ENCODE peak calls at places on chromosomes 5 and 9, in nine cellular contexts. One of them, this sample, is unnamed.

GRCh38 chr9:86099695-86100364 is 472 bp upstream of the GOLM1 start:
- DNase-seq in suprapubic skin: no peak
- DNase-seq in transverse colon: peak
- DNase-seq in tibial nerve: peak
- DNase-seq in right lobe of liver: no peak
- DNase-seq in heart left ventricle: peak
- DNase-seq in prostate gland: peak
- DNase-seq in ovary: peak
- DNase-seq in thyroid gland: peak
- DNase-seq in this sample: no peak

GRCh38 chr9:135924628-135925338 is 17.4 kb upstream of the CAMSAP1 start:
- DNase-seq in suprapubic skin: peak
- DNase-seq in transverse colon: no peak
- DNase-seq in tibial nerve: no peak
- DNase-seq in right lobe of liver: peak
- DNase-seq in heart left ventricle: no peak
- DNase-seq in prostate gland: no peak
- DNase-seq in ovary: no peak
- DNase-seq in thyroid gland: no peak
- DNase-seq in this sample: no peak

GRCh38 chr5:131944700-131945550 is 538 bp downstream of the MEIKIN start:
- DNase-seq in suprapubic skin: no peak
- DNase-seq in transverse colon: no peak
- DNase-seq in tibial nerve: no peak
- DNase-seq in right lobe of liver: no peak
- DNase-seq in heart left ventricle: no peak
- DNase-seq in prostate gland: no peak
- DNase-seq in ovary: no peak
- DNase-seq in thyroid gland: no peak
- DNase-seq in this sample: no peak

GRCh38 chr5:82018462-82018861 is 46.6 kb downstream of the ATG10 start:
- DNase-seq in suprapubic skin: no peak
- DNase-seq in transverse colon: no peak
- DNase-seq in tibial nerve: no peak
- DNase-seq in right lobe of liver: no peak
- DNase-seq in heart left ventricle: peak
- DNase-seq in prostate gland: no peak
- DNase-seq in ovary: no peak
- DNase-seq in thyroid gland: no peak
- DNase-seq in this sample: no peak

GRCh38 chr5:151605559-151605958 is 14.4 kb upstream of the FAT2 start:
- DNase-seq in suprapubic skin: no peak
- DNase-seq in transverse colon: no peak
- DNase-seq in tibial nerve: no peak
- DNase-seq in right lobe of liver: no peak
- DNase-seq in heart left ventricle: no peak
- DNase-seq in prostate gland: no peak
- DNase-seq in ovary: no peak
- DNase-seq in thyroid gland: no peak
- DNase-seq in this sample: no peak

GRCh38 chr9:120767451-120767850 is 25.8 kb downstream of the FBXW2 start:
- DNase-seq in suprapubic skin: no peak
- DNase-seq in transverse colon: no peak
- DNase-seq in tibial nerve: no peak
- DNase-seq in right lobe of liver: no peak
- DNase-seq in heart left ventricle: no peak
- DNase-seq in prostate gland: no peak
- DNase-seq in ovary: no peak
- DNase-seq in thyroid gland: peak
- DNase-seq in this sample: no peak

GRCh38 chr9:3760031-3760430 is 234.2 kb upstream of the RFX3 start:
- DNase-seq in suprapubic skin: no peak
- DNase-seq in transverse colon: no peak
- DNase-seq in tibial nerve: no peak
- DNase-seq in right lobe of liver: no peak
- DNase-seq in heart left ventricle: no peak
- DNase-seq in prostate gland: peak
- DNase-seq in ovary: no peak
- DNase-seq in thyroid gland: no peak
- DNase-seq in this sample: no peak

GRCh38 chr9:100679834-100680233 is 102.0 kb downstream of the CAVIN4 start:
- DNase-seq in suprapubic skin: no peak
- DNase-seq in transverse colon: no peak
- DNase-seq in tibial nerve: no peak
- DNase-seq in right lobe of liver: no peak
- DNase-seq in heart left ventricle: no peak
- DNase-seq in prostate gland: no peak
- DNase-seq in ovary: no peak
- DNase-seq in thyroid gland: no peak
- DNase-seq in this sample: no peak

GRCh38 chr5:154520861-154521453 is 42.9 kb upstream of the HAND1 start:
- DNase-seq in suprapubic skin: no peak
- DNase-seq in transverse colon: peak
- DNase-seq in tibial nerve: no peak
- DNase-seq in right lobe of liver: no peak
- DNase-seq in heart left ventricle: no peak
- DNase-seq in prostate gland: no peak
- DNase-seq in ovary: no peak
- DNase-seq in thyroid gland: peak
- DNase-seq in this sample: no peak

GRCh38 chr9:79600466-79600865 is 28.7 kb downstream of the TLE4 start:
- DNase-seq in suprapubic skin: no peak
- DNase-seq in transverse colon: no peak
- DNase-seq in tibial nerve: no peak
- DNase-seq in right lobe of liver: no peak
- DNase-seq in heart left ventricle: no peak
- DNase-seq in prostate gland: no peak
- DNase-seq in ovary: no peak
- DNase-seq in thyroid gland: no peak
- DNase-seq in this sample: no peak

GRCh38 chr5:96843140-96843539 is 33.2 kb upstream of the ERAP2 start:
- DNase-seq in suprapubic skin: no peak
- DNase-seq in transverse colon: no peak
- DNase-seq in tibial nerve: no peak
- DNase-seq in right lobe of liver: no peak
- DNase-seq in heart left ventricle: no peak
- DNase-seq in prostate gland: no peak
- DNase-seq in ovary: no peak
- DNase-seq in thyroid gland: no peak
- DNase-seq in this sample: no peak

DNA sequence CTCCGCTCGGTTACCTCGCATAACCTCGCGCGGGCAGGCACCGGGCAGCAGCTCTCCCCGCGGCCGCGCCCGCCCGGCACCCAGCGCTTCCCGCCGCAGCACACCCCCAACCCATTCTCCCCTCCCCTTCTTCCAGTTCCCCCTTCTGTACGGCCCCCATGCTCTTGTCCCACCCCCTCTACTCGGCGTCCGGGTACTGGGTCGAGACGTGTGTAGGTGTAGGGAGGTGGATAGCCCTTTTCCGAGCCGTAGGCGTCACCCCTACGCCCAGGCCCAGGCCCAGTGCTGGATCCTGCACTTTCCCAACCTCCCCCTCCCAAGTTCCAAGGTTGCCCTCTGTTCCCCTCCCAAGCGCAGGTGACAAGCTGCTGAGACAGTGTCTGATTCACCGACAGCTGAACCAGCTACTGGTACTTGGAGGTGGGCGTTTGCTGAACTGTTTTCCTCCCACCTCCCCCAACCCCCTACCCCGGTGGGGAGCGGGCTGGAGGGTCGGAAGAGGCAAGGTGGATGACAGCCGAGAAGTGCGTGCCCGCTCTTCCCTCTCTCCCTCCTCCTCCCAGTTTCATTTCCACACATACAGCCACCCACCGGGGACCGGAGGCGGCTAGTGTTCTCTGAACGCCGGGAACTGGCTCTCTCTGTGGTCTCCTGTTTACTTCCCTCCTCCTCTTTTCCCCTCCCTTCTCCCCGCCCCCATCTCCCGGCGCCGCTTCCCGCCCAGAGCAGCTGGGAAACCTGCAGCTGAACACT is 6.0 kb upstream of the KLF9 start:
- DNase-seq in suprapubic skin: peak
- DNase-seq in transverse colon: peak
- DNase-seq in tibial nerve: peak
- DNase-seq in right lobe of liver: peak
- DNase-seq in heart left ventricle: peak
- DNase-seq in prostate gland: peak
- DNase-seq in ovary: peak
- DNase-seq in thyroid gland: peak
- DNase-seq in this sample: peak
- TF ChIP-seq POLR2A in suprapubic skin: peak
- TF ChIP-seq POLR2A in transverse colon: peak
- TF ChIP-seq POLR2A in tibial nerve: peak
- TF ChIP-seq POLR2A in right lobe of liver: peak
- TF ChIP-seq POLR2A in heart left ventricle: peak
- TF ChIP-seq POLR2A in prostate gland: peak
- TF ChIP-seq POLR2A in ovary: peak
- TF ChIP-seq POLR2A in thyroid gland: peak
- TF ChIP-seq POLR2A in this sample: peak

DNA sequence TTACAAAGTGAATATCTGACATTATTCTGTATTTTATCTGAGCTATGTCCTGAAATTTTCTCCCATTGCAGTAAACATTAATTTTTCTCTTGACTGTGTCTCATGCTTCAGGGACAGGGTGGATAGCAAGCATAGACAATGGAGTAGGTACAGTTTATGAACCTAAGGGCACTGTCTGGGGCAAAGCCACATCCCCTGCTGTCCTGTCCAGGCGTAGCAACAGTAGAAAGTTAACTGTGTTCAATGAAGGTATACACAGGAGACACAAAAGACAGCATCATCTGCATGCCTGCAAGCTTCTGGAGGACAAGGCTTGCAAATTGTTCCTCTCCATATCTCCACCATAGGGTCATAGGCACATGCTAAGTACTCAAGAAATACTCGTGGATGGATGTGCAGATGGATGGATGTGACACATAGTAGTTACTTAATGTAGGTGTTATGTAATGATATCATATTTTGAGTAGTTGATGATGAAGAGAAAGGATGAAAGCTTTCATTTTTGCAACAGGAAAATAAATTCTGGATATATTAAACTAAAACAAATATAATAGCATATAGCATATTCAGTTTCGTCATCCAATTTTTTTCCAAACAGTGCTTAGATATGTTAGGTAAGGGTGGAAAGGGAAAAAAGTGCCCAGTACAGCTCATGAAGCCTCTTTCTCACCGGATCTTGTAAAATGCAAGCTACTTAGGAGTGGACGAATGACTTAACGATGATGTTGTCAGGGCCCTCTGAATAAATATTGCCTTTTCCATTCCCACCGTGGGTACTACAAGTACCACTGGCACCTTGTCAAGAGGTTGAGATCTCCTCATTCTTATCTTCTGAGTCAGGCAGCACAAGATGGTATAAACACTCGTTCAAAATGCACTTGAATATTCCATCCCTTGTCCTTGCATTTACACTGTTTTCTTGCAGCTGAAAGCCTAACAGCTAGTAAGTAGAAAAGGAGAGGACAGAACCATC is 19.9 kb upstream of the ZSWIM6 start:
- DNase-seq in suprapubic skin: no peak
- DNase-seq in transverse colon: no peak
- DNase-seq in tibial nerve: no peak
- DNase-seq in right lobe of liver: no peak
- DNase-seq in heart left ventricle: no peak
- DNase-seq in prostate gland: no peak
- DNase-seq in ovary: no peak
- DNase-seq in thyroid gland: peak
- DNase-seq in this sample: no peak
- H3K27ac ChIP-seq in suprapubic skin: no peak
- H3K27ac ChIP-seq in transverse colon: no peak
- H3K27ac ChIP-seq in tibial nerve: no peak
- H3K27ac ChIP-seq in right lobe of liver: no peak
- H3K27ac ChIP-seq in heart left ventricle: no peak
- H3K27ac ChIP-seq in prostate gland: no peak
- H3K27ac ChIP-seq in ovary: no peak
- H3K27ac ChIP-seq in thyroid gland: peak
- H3K27ac ChIP-seq in this sample: no peak

GRCh38 chr9:16726023-16726422 is 144.4 kb downstream of the BNC2 start:
- DNase-seq in suprapubic skin: no peak
- DNase-seq in transverse colon: no peak
- DNase-seq in tibial nerve: no peak
- DNase-seq in right lobe of liver: no peak
- DNase-seq in heart left ventricle: no peak
- DNase-seq in prostate gland: no peak
- DNase-seq in ovary: no peak
- DNase-seq in thyroid gland: peak
- DNase-seq in this sample: no peak

GRCh38 chr9:16725066-16725465 is 145.4 kb downstream of the BNC2 start:
- DNase-seq in suprapubic skin: no peak
- DNase-seq in transverse colon: no peak
- DNase-seq in tibial nerve: no peak
- DNase-seq in right lobe of liver: no peak
- DNase-seq in heart left ventricle: no peak
- DNase-seq in prostate gland: no peak
- DNase-seq in ovary: no peak
- DNase-seq in thyroid gland: no peak
- DNase-seq in this sample: no peak

GRCh38 chr9:16727452-16728127 is 142.9 kb downstream of the BNC2 start:
- DNase-seq in suprapubic skin: no peak
- DNase-seq in transverse colon: no peak
- DNase-seq in tibial nerve: no peak
- DNase-seq in right lobe of liver: no peak
- DNase-seq in heart left ventricle: no peak
- DNase-seq in prostate gland: no peak
- DNase-seq in ovary: no peak
- DNase-seq in thyroid gland: peak
- DNase-seq in this sample: no peak

GRCh38 chr9:16728128-16728505 is 142.4 kb downstream of the BNC2 start:
- DNase-seq in suprapubic skin: no peak
- DNase-seq in transverse colon: no peak
- DNase-seq in tibial nerve: no peak
- DNase-seq in right lobe of liver: no peak
- DNase-seq in heart left ventricle: no peak
- DNase-seq in prostate gland: no peak
- DNase-seq in ovary: no peak
- DNase-seq in thyroid gland: no peak
- DNase-seq in this sample: no peak

GRCh38 chr9:16726718-16727451 is 143.6 kb downstream of the BNC2 start:
- DNase-seq in suprapubic skin: peak
- DNase-seq in transverse colon: peak
- DNase-seq in tibial nerve: peak
- DNase-seq in right lobe of liver: peak
- DNase-seq in heart left ventricle: peak
- DNase-seq in prostate gland: peak
- DNase-seq in ovary: peak
- DNase-seq in thyroid gland: peak
- DNase-seq in this sample: peak
- TF ChIP-seq POLR2A in suprapubic skin: peak
- TF ChIP-seq POLR2A in transverse colon: peak
- TF ChIP-seq POLR2A in tibial nerve: peak
- TF ChIP-seq POLR2A in right lobe of liver: no peak
- TF ChIP-seq POLR2A in heart left ventricle: peak
- TF ChIP-seq POLR2A in prostate gland: no peak
- TF ChIP-seq POLR2A in ovary: peak
- TF ChIP-seq POLR2A in thyroid gland: peak
- TF ChIP-seq POLR2A in this sample: no peak

DNA sequence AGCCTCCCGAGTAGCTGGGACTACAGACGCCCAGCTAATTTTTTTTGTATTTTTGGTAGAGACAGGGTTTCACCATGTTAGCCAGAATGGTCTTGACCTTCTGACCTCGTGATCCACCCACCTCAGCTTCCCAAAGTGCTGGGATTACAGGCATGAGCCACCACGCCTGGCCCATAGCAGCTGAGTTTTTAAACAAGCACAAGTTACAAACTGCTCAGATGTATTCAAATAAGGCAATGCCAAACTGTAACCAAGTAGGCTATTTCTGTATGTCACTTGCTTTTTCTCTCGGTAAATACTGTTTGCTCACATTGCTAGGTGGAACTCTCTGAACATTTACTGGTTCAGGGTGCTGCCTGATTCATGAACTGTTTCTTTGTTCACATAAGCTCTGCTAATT is 799.3 kb upstream of the NUDT12 start:
- DNase-seq in suprapubic skin: no peak
- DNase-seq in transverse colon: no peak
- DNase-seq in tibial nerve: no peak
- DNase-seq in right lobe of liver: no peak
- DNase-seq in heart left ventricle: no peak
- DNase-seq in prostate gland: no peak
- DNase-seq in ovary: no peak
- DNase-seq in thyroid gland: no peak
- DNase-seq in this sample: no peak
- H3K27ac ChIP-seq in suprapubic skin: no peak
- H3K27ac ChIP-seq in transverse colon: no peak
- H3K27ac ChIP-seq in tibial nerve: no peak
- H3K27ac ChIP-seq in right lobe of liver: no peak
- H3K27ac ChIP-seq in heart left ventricle: no peak
- H3K27ac ChIP-seq in prostate gland: no peak
- H3K27ac ChIP-seq in ovary: no peak
- H3K27ac ChIP-seq in thyroid gland: no peak
- H3K27ac ChIP-seq in this sample: no peak

This sample was measured in spleen.